ENCODE peak calls at places on chromosomes 11 and 22, in nine cellular contexts. One of them, this sample, is unnamed.

GRCh38 chr11:123251656-123252344 is 56.8 kb upstream of the CLMP start:
- DNase-seq in lower leg skin: no peak
- DNase-seq in ureter: peak
- DNase-seq in hypothalamus: no peak
- DNase-seq in NCI-H1105: no peak
- DNase-seq in aorta: peak
- DNase-seq in GM13977: no peak
- DNase-seq in EH: peak
- DNase-seq in iPS-NIHi11: no peak
- DNase-seq in this sample: no peak

GRCh38 chr11:67345949-67346819 is 7.2 kb downstream of the POLD4 start:
- DNase-seq in lower leg skin: no peak
- DNase-seq in ureter: no peak
- DNase-seq in hypothalamus: no peak
- DNase-seq in NCI-H1105: no peak
- DNase-seq in aorta: no peak
- DNase-seq in GM13977: no peak
- DNase-seq in EH: peak
- DNase-seq in iPS-NIHi11: no peak
- DNase-seq in this sample: no peak

GRCh38 chr22:36328635-36329216 is 59.0 kb downstream of the MYH9 start:
- DNase-seq in lower leg skin: no peak
- DNase-seq in ureter: peak
- DNase-seq in hypothalamus: no peak
- DNase-seq in NCI-H1105: no peak
- DNase-seq in aorta: peak
- DNase-seq in GM13977: no peak
- DNase-seq in EH: peak
- DNase-seq in iPS-NIHi11: no peak
- DNase-seq in this sample: peak

GRCh38 chr11:121538054-121538453 is 85.3 kb upstream of the SORL1-AS1 start:
- DNase-seq in lower leg skin: no peak
- DNase-seq in ureter: no peak
- DNase-seq in hypothalamus: no peak
- DNase-seq in NCI-H1105: no peak
- DNase-seq in aorta: no peak
- DNase-seq in GM13977: peak
- DNase-seq in EH: no peak
- DNase-seq in iPS-NIHi11: no peak
- DNase-seq in this sample: no peak

GRCh38 chr11:9250139-9250582 is 15.0 kb downstream of the DENND5A start:
- DNase-seq in lower leg skin: no peak
- DNase-seq in ureter: no peak
- DNase-seq in hypothalamus: no peak
- DNase-seq in NCI-H1105: no peak
- DNase-seq in aorta: no peak
- DNase-seq in GM13977: peak
- DNase-seq in EH: no peak
- DNase-seq in iPS-NIHi11: no peak
- DNase-seq in this sample: peak

GRCh38 chr22:11628651-11629511 is 3899.1 kb upstream of the OR11H1 start:
- DNase-seq in lower leg skin: no peak
- DNase-seq in ureter: peak
- DNase-seq in hypothalamus: no peak
- DNase-seq in NCI-H1105: no peak
- DNase-seq in aorta: no peak
- DNase-seq in GM13977: peak
- DNase-seq in EH: no peak
- DNase-seq in iPS-NIHi11: no peak
- DNase-seq in this sample: no peak

GRCh38 chr11:7688238-7688826 is 15.0 kb upstream of the CYB5R2 start:
- DNase-seq in lower leg skin: no peak
- DNase-seq in ureter: no peak
- DNase-seq in hypothalamus: peak
- DNase-seq in NCI-H1105: peak
- DNase-seq in aorta: no peak
- DNase-seq in GM13977: no peak
- DNase-seq in EH: peak
- DNase-seq in iPS-NIHi11: peak
- DNase-seq in this sample: peak

GRCh38 chr11:88341852-88342251 is 4.3 kb upstream of the CTSC start:
- DNase-seq in lower leg skin: no peak
- DNase-seq in ureter: no peak
- DNase-seq in hypothalamus: no peak
- DNase-seq in NCI-H1105: no peak
- DNase-seq in aorta: no peak
- DNase-seq in GM13977: no peak
- DNase-seq in EH: no peak
- DNase-seq in iPS-NIHi11: peak
- DNase-seq in this sample: no peak

GRCh38 chr11:88695701-88696414 is 358.3 kb upstream of the CTSC start:
- DNase-seq in lower leg skin: no peak
- DNase-seq in ureter: no peak
- DNase-seq in hypothalamus: no peak
- DNase-seq in NCI-H1105: no peak
- DNase-seq in aorta: no peak
- DNase-seq in GM13977: no peak
- DNase-seq in EH: no peak
- DNase-seq in iPS-NIHi11: no peak
- DNase-seq in this sample: no peak

GRCh38 chr11:3803726-3804510 is 4.4 kb upstream of the PGAP2 start:
- DNase-seq in lower leg skin: no peak
- DNase-seq in ureter: no peak
- DNase-seq in hypothalamus: no peak
- DNase-seq in NCI-H1105: no peak
- DNase-seq in aorta: peak
- DNase-seq in GM13977: no peak
- DNase-seq in EH: peak
- DNase-seq in iPS-NIHi11: no peak
- DNase-seq in this sample: no peak

GRCh38 chr11:33147559-33147958 is 13.7 kb downstream of the CSTF3 start:
- DNase-seq in lower leg skin: no peak
- DNase-seq in ureter: no peak
- DNase-seq in hypothalamus: no peak
- DNase-seq in NCI-H1105: no peak
- DNase-seq in aorta: no peak
- DNase-seq in GM13977: no peak
- DNase-seq in EH: peak
- DNase-seq in iPS-NIHi11: no peak
- DNase-seq in this sample: no peak

GRCh38 chr22:50733521-50734342 is 4.3 kb upstream of the ACR start:
- DNase-seq in lower leg skin: no peak
- DNase-seq in ureter: peak
- DNase-seq in hypothalamus: peak
- DNase-seq in NCI-H1105: no peak
- DNase-seq in aorta: no peak
- DNase-seq in GM13977: no peak
- DNase-seq in EH: peak
- DNase-seq in iPS-NIHi11: no peak
- DNase-seq in this sample: no peak

GRCh38 chr11:6251990-6252473 is 7.6 kb upstream of the CCKBR start:
- DNase-seq in lower leg skin: no peak
- DNase-seq in ureter: no peak
- DNase-seq in hypothalamus: no peak
- DNase-seq in NCI-H1105: no peak
- DNase-seq in aorta: no peak
- DNase-seq in GM13977: no peak
- DNase-seq in EH: no peak
- DNase-seq in iPS-NIHi11: no peak
- DNase-seq in this sample: no peak

GRCh38 chr11:57761301-57762234 is at the start of gene CTNND1:
- DNase-seq in lower leg skin: peak
- DNase-seq in ureter: peak
- DNase-seq in hypothalamus: peak
- DNase-seq in NCI-H1105: peak
- DNase-seq in aorta: peak
- DNase-seq in GM13977: peak
- DNase-seq in EH: peak
- DNase-seq in iPS-NIHi11: peak
- DNase-seq in this sample: no peak

GRCh38 chr22:40212126-40212525 is 34.4 kb downstream of the TNRC6B start:
- DNase-seq in lower leg skin: no peak
- DNase-seq in ureter: no peak
- DNase-seq in hypothalamus: no peak
- DNase-seq in NCI-H1105: no peak
- DNase-seq in aorta: no peak
- DNase-seq in GM13977: no peak
- DNase-seq in EH: no peak
- DNase-seq in iPS-NIHi11: no peak
- DNase-seq in this sample: no peak

GRCh38 chr22:40602231-40602630 is 34.3 kb downstream of the MRTFA start:
- DNase-seq in lower leg skin: no peak
- DNase-seq in ureter: no peak
- DNase-seq in hypothalamus: no peak
- DNase-seq in NCI-H1105: no peak
- DNase-seq in aorta: no peak
- DNase-seq in GM13977: no peak
- DNase-seq in EH: no peak
- DNase-seq in iPS-NIHi11: no peak
- DNase-seq in this sample: no peak

This sample was measured in activated naive CD8-positive, alpha-beta T cell treated with anti-CD3 and anti-CD28 coated beads for 36 hours.